ENCODE peak calls at places on chromosomes 12 and 14, in nine cellular contexts. T is AG10803, N is pancreas, V is upper lobe of right lung, Q is fibroblast of mammary gland, B is nephron progenitor cell, C is A549, G is WTC11, K is tibial nerve. A is an unnamed sample.

GRCh38 chr14:66085224-66085623 is 400.9 kb upstream of the CCDC196 start:
- DNase-seq in T (no peak), N (no peak), V (no peak), Q (no peak), B (no peak), C (no peak), G (no peak), K (no peak), A (no peak)

GRCh38 chr12:71161575-71161974 is 3.8 kb upstream of the TSPAN8 start:
- DNase-seq in T (no peak), N (no peak), V (no peak), Q (no peak), B (no peak), C (no peak), G (no peak), K (no peak), A (no peak)

GRCh38 chr12:10366875-10367274 is 23.0 kb downstream of the KLRK1 start:
- DNase-seq in T (peak), N (no peak), V (no peak), Q (peak), B (no peak), C (peak), G (no peak), K (no peak), A (no peak)

GRCh38 chr12:132190012-132190755 is 45.9 kb downstream of the NOC4L start:
- DNase-seq in T (no peak), N (no peak), V (peak), Q (no peak), B (peak), C (peak), G (peak), K (no peak), A (no peak)

GRCh38 chr12:69415471-69416275 is 54.5 kb upstream of the FRS2 start:
- DNase-seq in T (peak), N (peak), V (no peak), Q (peak), B (peak), C (peak), G (peak), K (peak), A (peak)

GRCh38 chr12:25629341-25629740 is 76.3 kb upstream of the LMNTD1 start:
- DNase-seq in T (no peak), N (no peak), V (no peak), Q (no peak), B (no peak), C (no peak), G (no peak), K (no peak), A (no peak)

GRCh38 chr12:2793561-2793960 is 1.2 kb upstream of the FKBP4 start:
- DNase-seq in T (no peak), N (no peak), V (no peak), Q (no peak), B (no peak), C (no peak), G (no peak), K (no peak), A (no peak)

GRCh38 chr12:49364989-49365388 is 2.3 kb upstream of the SPATS2 start:
- DNase-seq in T (peak), N (no peak), V (no peak), Q (peak), B (no peak), C (no peak), G (no peak), K (no peak), A (no peak)

GRCh38 chr14:28603606-28604005 is 163.0 kb upstream of the FOXG1 start:
- DNase-seq in T (no peak), N (no peak), V (no peak), Q (peak), B (no peak), C (peak), G (no peak), K (no peak), A (no peak)

GRCh38 chr14:51396222-51396815 is 156.3 kb downstream of the TMX1 start:
- DNase-seq in T (peak), N (peak), V (no peak), Q (peak), B (no peak), C (peak), G (no peak), K (no peak), A (peak)

GRCh38 chr14:97077253-97077653 is 280.1 kb downstream of the VRK1 start:
- DNase-seq in T (peak), N (no peak), V (no peak), Q (peak), B (no peak), C (peak), G (no peak), K (peak), A (no peak)

GRCh38 chr12:75809745-75810144 is 221.8 kb downstream of the PHLDA1 start:
- DNase-seq in T (no peak), N (no peak), V (no peak), Q (no peak), B (no peak), C (no peak), G (no peak), K (no peak), A (no peak)

GRCh38 chr14:91371011-91371989 is 46.3 kb downstream of the CCDC88C start:
- DNase-seq in T (no peak), N (no peak), V (no peak), Q (no peak), B (no peak), C (no peak), G (no peak), K (no peak), A (no peak)
- TF ChIP-seq CTCF in T (no peak), N (no peak), V (no peak), Q (no peak), B (no peak), C (no peak), G (no peak), K (no peak), A (no peak)

DNA sequence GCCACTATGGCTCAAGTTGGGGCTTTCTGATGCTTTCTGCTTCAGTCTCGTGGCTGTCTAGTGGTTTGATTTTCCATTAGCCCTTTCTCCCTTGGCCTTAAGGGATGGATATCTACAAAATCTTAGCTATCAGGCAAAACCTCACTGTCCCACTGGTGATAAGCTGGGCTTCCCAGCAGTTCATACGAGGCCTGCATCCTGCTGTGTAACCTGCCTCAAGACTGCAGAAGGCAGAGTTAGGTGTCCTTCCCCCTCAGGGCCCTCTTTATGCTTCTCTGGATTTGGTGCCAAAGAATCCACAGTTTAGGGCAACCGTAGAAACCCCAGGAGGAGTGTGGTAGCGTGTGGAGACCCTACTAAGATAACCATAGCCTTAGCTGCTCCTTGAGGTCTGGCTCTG is 38.9 kb downstream of the ETV6 start:
- DNase-seq in T (no peak), N (no peak), V (no peak), Q (no peak), B (no peak), C (no peak), G (no peak), K (no peak), A (no peak)
- TF ChIP-seq CTCF in T (no peak), N (no peak), V (no peak), Q (no peak), B (no peak), C (no peak), G (no peak), K (no peak), A (no peak)

DNA sequence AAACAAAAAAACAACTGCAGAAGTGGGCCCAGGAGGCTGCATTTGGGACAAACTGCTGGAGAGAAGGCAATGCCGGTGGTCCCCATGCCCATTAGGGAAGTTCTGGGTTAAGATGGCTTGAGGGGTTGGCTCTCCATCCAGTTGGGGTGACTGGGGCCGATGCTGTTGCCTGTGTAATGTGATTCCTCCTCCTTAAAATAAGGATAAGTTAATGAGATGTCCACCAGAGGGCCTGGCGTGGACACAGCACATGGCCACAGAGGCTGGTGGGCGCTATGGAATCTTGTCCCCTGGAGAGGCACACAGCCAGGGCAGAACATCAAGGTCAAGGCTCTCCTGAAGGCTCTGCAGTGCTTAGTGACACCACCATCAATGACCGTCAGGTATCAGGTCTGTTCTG is 1.0 kb upstream of the TESC start:
- DNase-seq in T (no peak), N (no peak), V (peak), Q (peak), B (peak), C (peak), G (peak), K (no peak), A (peak)
- TF ChIP-seq CTCF in T (peak), N (peak), V (peak), Q (peak), B (peak), C (peak), G (no peak), K (no peak), A (no peak)

GRCh38 chr12:107597695-107598410 is 87.7 kb upstream of the PWP1 start:
- DNase-seq in T (no peak), N (no peak), V (no peak), Q (no peak), B (no peak), C (no peak), G (no peak), K (no peak), A (no peak)
- TF ChIP-seq CTCF in T (no peak), N (no peak), V (no peak), Q (no peak), B (no peak), C (no peak), G (no peak), K (no peak), A (no peak)

DNA sequence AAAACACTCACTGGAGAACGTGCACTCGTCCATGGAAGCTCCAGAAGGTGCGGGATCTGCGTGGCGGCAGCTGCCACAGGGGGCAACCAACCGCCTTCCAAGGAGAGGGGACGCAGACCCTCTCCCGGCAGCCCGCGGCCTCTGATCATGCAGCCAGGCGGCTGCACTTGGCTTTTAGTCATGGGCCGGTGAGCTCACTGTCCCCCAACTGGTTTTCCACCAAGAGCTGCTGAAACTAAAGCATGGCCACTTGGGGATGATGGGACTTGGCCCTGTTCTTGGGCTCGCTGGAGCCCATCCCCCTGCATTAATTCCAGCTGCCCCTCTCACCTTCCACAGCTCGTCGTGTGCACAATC is 39.1 kb downstream of the CCDC85C start:
- DNase-seq in T (no peak), N (no peak), V (no peak), Q (no peak), B (peak), C (no peak), G (no peak), K (no peak), A (no peak)
- TF ChIP-seq CTCF in T (no peak), N (no peak), V (no peak), Q (no peak), B (no peak), C (no peak), G (no peak), K (no peak), A (no peak)

DNA sequence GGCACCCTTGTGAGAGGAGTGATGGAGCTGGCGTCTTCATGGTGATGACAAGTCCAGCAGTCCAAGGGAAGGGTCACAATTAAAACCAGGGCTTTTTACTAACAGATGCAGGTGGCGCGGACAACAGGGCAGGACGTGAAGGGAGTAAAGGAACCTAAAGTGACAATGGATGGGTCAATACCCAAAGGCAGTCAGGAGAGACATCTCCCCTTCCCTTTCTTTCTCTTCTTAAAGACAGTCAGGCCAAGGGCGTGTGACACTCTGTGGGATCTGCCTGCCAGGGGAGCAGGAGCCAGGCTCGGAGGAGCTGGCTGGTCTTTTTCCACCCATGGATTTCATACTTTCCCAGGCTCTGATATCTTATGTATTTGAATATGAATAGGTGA is 62.0 kb downstream of the FBXL14 start:
- DNase-seq in T (no peak), N (no peak), V (no peak), Q (no peak), B (no peak), C (no peak), G (no peak), K (no peak), A (no peak)
- TF ChIP-seq CTCF in T (no peak), N (no peak), V (no peak), Q (no peak), B (no peak), C (no peak), G (no peak), K (no peak), A (no peak)

DNA sequence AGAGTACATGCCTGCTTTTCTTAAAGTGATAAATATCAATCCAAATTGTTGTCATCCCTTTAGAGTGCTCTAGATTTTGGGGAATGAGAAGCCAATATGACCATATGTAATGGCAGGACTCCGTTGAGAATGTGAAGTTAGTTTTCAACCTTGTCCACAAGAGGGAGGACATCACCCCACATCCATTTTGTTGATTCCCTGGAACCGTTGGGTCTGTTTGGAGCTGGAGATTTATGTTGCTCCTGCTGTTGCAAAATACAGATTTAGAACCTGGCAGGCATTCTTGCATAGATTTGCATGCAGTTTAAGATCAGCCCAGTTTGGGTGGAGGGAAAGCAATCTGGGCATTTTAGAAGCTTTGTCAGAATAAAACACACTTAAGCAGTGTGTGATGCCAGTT is 620.1 kb downstream of the NRXN3 start:
- DNase-seq in T (no peak), N (no peak), V (no peak), Q (peak), B (no peak), C (peak), G (no peak), K (no peak), A (no peak)
- TF ChIP-seq CTCF in T (no peak), N (no peak), V (no peak), Q (peak), B (no peak), C (no peak), G (no peak), K (no peak), A (no peak)

DNA sequence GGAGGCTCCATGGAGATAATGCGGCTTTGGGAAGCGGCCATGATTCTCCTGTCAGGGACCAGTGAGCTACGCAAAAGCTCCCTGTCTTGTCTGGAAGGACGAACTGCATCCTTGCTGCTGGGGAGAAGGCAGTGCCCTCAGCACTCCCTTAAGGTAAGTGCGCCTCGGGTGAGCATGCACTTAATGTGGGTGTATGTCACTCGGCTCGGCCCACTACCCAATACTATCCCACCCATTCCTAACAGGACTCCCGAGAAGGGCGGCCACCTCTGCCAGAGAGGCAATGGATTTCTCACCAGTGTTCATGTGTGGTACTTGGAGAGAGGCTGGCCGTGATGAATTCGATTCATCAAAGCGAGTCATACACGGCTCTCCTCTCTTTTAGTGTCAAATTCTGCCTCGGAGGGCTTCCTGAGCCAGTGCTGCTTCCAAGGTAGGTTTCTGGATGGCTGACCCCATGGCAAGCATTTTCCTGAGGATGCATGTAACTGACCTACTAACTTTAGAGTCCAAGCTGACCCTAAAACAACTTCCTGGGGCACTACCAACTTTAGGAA is 151.7 kb upstream of the RTL1 start:
- DNase-seq in T (no peak), N (no peak), V (no peak), Q (peak), B (no peak), C (no peak), G (no peak), K (no peak), A (no peak)
- TF ChIP-seq CTCF in T (no peak), N (no peak), V (no peak), Q (no peak), B (no peak), C (no peak), G (no peak), K (no peak), A (no peak)

GRCh38 chr14:100610511-100611217 is 23.4 kb upstream of the BEGAIN start:
- DNase-seq in T (peak), N (no peak), V (peak), Q (peak), B (no peak), C (peak), G (no peak), K (no peak), A (no peak)
- TF ChIP-seq CTCF in T (no peak), N (no peak), V (no peak), Q (no peak), B (no peak), C (no peak), G (no peak), K (no peak), A (no peak)

GRCh38 chr14:75982724-75983358 is 1.0 kb upstream of the TGFB3 start:
- DNase-seq in T (peak), N (peak), V (peak), Q (peak), B (no peak), C (peak), G (no peak), K (peak), A (no peak)
- TF ChIP-seq CTCF in T (no peak), N (no peak), V (peak), Q (no peak), B (peak), C (no peak), G (no peak), K (no peak), A (no peak)

A was measured in Calu3.